ENCODE peak calls at places on chromosomes 3 and 15, in four cellular contexts. V is T follicular helper cell; Z is stimulated activated CD4-positive, alpha-beta T cell treated with anti-CD3 and anti-CD28 coated beads, Interleukin-15, amount 100 ng/mL, for 48 hours; X is amygdala. K is an unnamed sample.

GRCh38 chr15:91706366-91707032 is 147.0 kb upstream of the SLCO3A1 start:
- DNase-seq in V (peak), Z (peak), X (peak), K (peak)

GRCh38 chr3:61974662-61975061 is 398.7 kb downstream of the FEZF2 start:
- DNase-seq in V (no peak), Z (no peak), X (no peak), K (no peak)

GRCh38 chr15:73959012-73959581 is 32.8 kb downstream of the LOXL1 start:
- DNase-seq in V (no peak), Z (no peak), X (no peak), K (no peak)

GRCh38 chr3:50267280-50267913 is 1.6 kb upstream of the SEMA3B start:
- DNase-seq in V (no peak), Z (no peak), X (no peak), K (no peak)

GRCh38 chr3:16182183-16182582 is 7.7 kb downstream of the GALNT15 start:
- DNase-seq in V (no peak), Z (no peak), X (no peak), K (no peak)

GRCh38 chr3:20141841-20142240 is 44.2 kb downstream of the SGO1 start:
- DNase-seq in V (no peak), Z (no peak), X (no peak), K (no peak)

GRCh38 chr15:38994310-38994709 is 429.7 kb upstream of the RASGRP1 start:
- DNase-seq in V (no peak), Z (no peak), X (no peak), K (no peak)

GRCh38 chr15:31372635-31373091 is 46.0 kb downstream of the KLF13 start:
- DNase-seq in V (no peak), Z (no peak), X (no peak), K (no peak)

GRCh38 chr3:60514866-60515265 is 736.4 kb downstream of the FHIT start:
- DNase-seq in V (no peak), Z (no peak), X (no peak), K (no peak)

GRCh38 chr3:42736081-42736480 is 33.5 kb upstream of the HHATL start:
- DNase-seq in V (no peak), Z (no peak), X (no peak), K (no peak)

GRCh38 chr3:77563012-77563411 is 523.1 kb downstream of the ROBO2 start:
- DNase-seq in V (no peak), Z (no peak), X (no peak), K (no peak)

GRCh38 chr3:171286580-171287249 is 173.5 kb downstream of the TNIK start:
- DNase-seq in V (no peak), Z (no peak), X (no peak), K (no peak)

GRCh38 chr3:72050771-72051170 is 265.8 kb upstream of the PROK2 start:
- DNase-seq in V (no peak), Z (no peak), X (no peak), K (no peak)

GRCh38 chr3:26437678-26438077 is 184.9 kb upstream of the LRRC3B start:
- DNase-seq in V (no peak), Z (no peak), X (no peak), K (no peak)

GRCh38 chr15:55774113-55774970 is 31.4 kb upstream of the PRTG start:
- DNase-seq in V (peak), Z (peak), X (no peak), K (peak)

GRCh38 chr3:120348065-120348980 is 831 bp downstream of the LRRC58 start:
- DNase-seq in V (peak), Z (peak), X (no peak), K (peak)

GRCh38 chr3:43365601-43366305 is 79.4 kb downstream of the SNRK start:
- DNase-seq in V (no peak), Z (no peak), X (no peak), K (no peak)

GRCh38 chr3:194879126-194879887 is 193.6 kb downstream of the FAM43A start:
- DNase-seq in V (no peak), Z (no peak), X (no peak), K (no peak)

GRCh38 chr3:186054481-186055399 is 54.1 kb downstream of the ETV5 start:
- DNase-seq in V (no peak), Z (no peak), X (no peak), K (no peak)

GRCh38 chr3:23112491-23112890 is 90.6 kb upstream of the UBE2E2 start:
- DNase-seq in V (no peak), Z (no peak), X (no peak), K (no peak)

GRCh38 chr3:139827833-139828232 is 107.2 kb upstream of the CLSTN2 start:
- DNase-seq in V (no peak), Z (no peak), X (no peak), K (no peak)

GRCh38 chr15:72515591-72516389 is 41.7 kb downstream of the ARIH1 start:
- DNase-seq in V (no peak), Z (no peak), X (no peak), K (no peak)